ENCODE peak calls at places on chromosomes 11 and 22, in five cellular contexts. One of them, this sample, is unnamed.

GRCh38 chr11:65128182-65129145 is 5.9 kb downstream of the SYVN1 start:
- DNase-seq in mucosa of descending colon: no peak
- DNase-seq in colonic mucosa: no peak
- DNase-seq in activated CD8-positive, alpha-beta memory T cell treated with anti-CD3 and anti-CD28 coated beads, Interleukin-2, amount 10 ng/mL, durations not matched to agents 7 days and 5 days: no peak
- DNase-seq in KBM-7: no peak
- DNase-seq in this sample: no peak

GRCh38 chr22:23849009-23850006 is 8.4 kb upstream of the SLC2A11 start:
- DNase-seq in mucosa of descending colon: peak; percentile 84
- DNase-seq in colonic mucosa: peak; percentile 88
- DNase-seq in activated CD8-positive, alpha-beta memory T cell treated with anti-CD3 and anti-CD28 coated beads, Interleukin-2, amount 10 ng/mL, durations not matched to agents 7 days and 5 days: peak; percentile 89
- DNase-seq in KBM-7: peak; percentile 86
- DNase-seq in this sample: peak; percentile 54

GRCh38 chr11:103406357-103406756 is 297.1 kb downstream of the DYNC2H1 start:
- DNase-seq in mucosa of descending colon: no peak
- DNase-seq in colonic mucosa: no peak
- DNase-seq in activated CD8-positive, alpha-beta memory T cell treated with anti-CD3 and anti-CD28 coated beads, Interleukin-2, amount 10 ng/mL, durations not matched to agents 7 days and 5 days: no peak
- DNase-seq in KBM-7: no peak
- DNase-seq in this sample: no peak

GRCh38 chr22:40401981-40402406 is 31.6 kb downstream of the SGSM3 start:
- DNase-seq in mucosa of descending colon: no peak
- DNase-seq in colonic mucosa: no peak
- DNase-seq in activated CD8-positive, alpha-beta memory T cell treated with anti-CD3 and anti-CD28 coated beads, Interleukin-2, amount 10 ng/mL, durations not matched to agents 7 days and 5 days: no peak
- DNase-seq in KBM-7: no peak
- DNase-seq in this sample: no peak

GRCh38 chr22:50696251-50696798 is 23.7 kb downstream of the SHANK3 start:
- DNase-seq in mucosa of descending colon: peak; percentile 34
- DNase-seq in colonic mucosa: no peak
- DNase-seq in activated CD8-positive, alpha-beta memory T cell treated with anti-CD3 and anti-CD28 coated beads, Interleukin-2, amount 10 ng/mL, durations not matched to agents 7 days and 5 days: no peak
- DNase-seq in KBM-7: no peak
- DNase-seq in this sample: no peak

GRCh38 chr11:57294225-57295131 is 30.3 kb downstream of the TNKS1BP1 start:
- DNase-seq in mucosa of descending colon: no peak
- DNase-seq in colonic mucosa: peak; percentile 66
- DNase-seq in activated CD8-positive, alpha-beta memory T cell treated with anti-CD3 and anti-CD28 coated beads, Interleukin-2, amount 10 ng/mL, durations not matched to agents 7 days and 5 days: no peak
- DNase-seq in KBM-7: no peak
- DNase-seq in this sample: no peak

GRCh38 chr22:48960576-48960975 is 867.1 kb downstream of the BRD1 start:
- DNase-seq in mucosa of descending colon: peak; percentile 3
- DNase-seq in colonic mucosa: no peak
- DNase-seq in activated CD8-positive, alpha-beta memory T cell treated with anti-CD3 and anti-CD28 coated beads, Interleukin-2, amount 10 ng/mL, durations not matched to agents 7 days and 5 days: no peak
- DNase-seq in KBM-7: no peak
- DNase-seq in this sample: no peak

GRCh38 chr11:68164437-68164836 is 43.2 kb upstream of the CHKA start:
- DNase-seq in mucosa of descending colon: no peak
- DNase-seq in colonic mucosa: no peak
- DNase-seq in activated CD8-positive, alpha-beta memory T cell treated with anti-CD3 and anti-CD28 coated beads, Interleukin-2, amount 10 ng/mL, durations not matched to agents 7 days and 5 days: no peak
- DNase-seq in KBM-7: no peak
- DNase-seq in this sample: no peak

GRCh38 chr11:111855506-111855905 is 15.9 kb downstream of the ALG9 start:
- DNase-seq in mucosa of descending colon: no peak
- DNase-seq in colonic mucosa: no peak
- DNase-seq in activated CD8-positive, alpha-beta memory T cell treated with anti-CD3 and anti-CD28 coated beads, Interleukin-2, amount 10 ng/mL, durations not matched to agents 7 days and 5 days: no peak
- DNase-seq in KBM-7: no peak
- DNase-seq in this sample: no peak

GRCh38 chr11:68806931-68807844 is 34.5 kb downstream of the CPT1A start:
- DNase-seq in mucosa of descending colon: no peak
- DNase-seq in colonic mucosa: no peak
- DNase-seq in activated CD8-positive, alpha-beta memory T cell treated with anti-CD3 and anti-CD28 coated beads, Interleukin-2, amount 10 ng/mL, durations not matched to agents 7 days and 5 days: no peak
- DNase-seq in KBM-7: no peak
- DNase-seq in this sample: no peak

GRCh38 chr11:78798567-78799170 is 224.0 kb upstream of the NARS2 start:
- DNase-seq in mucosa of descending colon: peak; percentile 66
- DNase-seq in colonic mucosa: peak; percentile 78
- DNase-seq in activated CD8-positive, alpha-beta memory T cell treated with anti-CD3 and anti-CD28 coated beads, Interleukin-2, amount 10 ng/mL, durations not matched to agents 7 days and 5 days: peak; percentile 48
- DNase-seq in KBM-7: peak; percentile 67
- DNase-seq in this sample: no peak

GRCh38 chr11:77287615-77288273 is 13.7 kb downstream of the GDPD4 start:
- DNase-seq in mucosa of descending colon: no peak
- DNase-seq in colonic mucosa: no peak
- DNase-seq in activated CD8-positive, alpha-beta memory T cell treated with anti-CD3 and anti-CD28 coated beads, Interleukin-2, amount 10 ng/mL, durations not matched to agents 7 days and 5 days: no peak
- DNase-seq in KBM-7: no peak
- DNase-seq in this sample: no peak

GRCh38 chr22:41481131-41481830 is 12.4 kb downstream of the ACO2 start:
- DNase-seq in mucosa of descending colon: no peak
- DNase-seq in colonic mucosa: no peak
- DNase-seq in activated CD8-positive, alpha-beta memory T cell treated with anti-CD3 and anti-CD28 coated beads, Interleukin-2, amount 10 ng/mL, durations not matched to agents 7 days and 5 days: no peak
- DNase-seq in KBM-7: no peak
- DNase-seq in this sample: no peak

GRCh38 chr22:26318975-26319374 is 110.1 kb upstream of the ASPHD2 start:
- DNase-seq in mucosa of descending colon: no peak
- DNase-seq in colonic mucosa: no peak
- DNase-seq in activated CD8-positive, alpha-beta memory T cell treated with anti-CD3 and anti-CD28 coated beads, Interleukin-2, amount 10 ng/mL, durations not matched to agents 7 days and 5 days: no peak
- DNase-seq in KBM-7: no peak
- DNase-seq in this sample: no peak

GRCh38 chr11:12418019-12418611 is 40.7 kb downstream of the PARVA start:
- DNase-seq in mucosa of descending colon: no peak
- DNase-seq in colonic mucosa: no peak
- DNase-seq in activated CD8-positive, alpha-beta memory T cell treated with anti-CD3 and anti-CD28 coated beads, Interleukin-2, amount 10 ng/mL, durations not matched to agents 7 days and 5 days: no peak
- DNase-seq in KBM-7: no peak
- DNase-seq in this sample: no peak

GRCh38 chr11:13376402-13376801 is 86.6 kb downstream of the BTBD10 start:
- DNase-seq in mucosa of descending colon: no peak
- DNase-seq in colonic mucosa: no peak
- DNase-seq in activated CD8-positive, alpha-beta memory T cell treated with anti-CD3 and anti-CD28 coated beads, Interleukin-2, amount 10 ng/mL, durations not matched to agents 7 days and 5 days: no peak
- DNase-seq in KBM-7: no peak
- DNase-seq in this sample: no peak

GRCh38 chr11:72328366-72329224 is 84.6 kb upstream of the PHOX2A start:
- DNase-seq in mucosa of descending colon: no peak
- DNase-seq in colonic mucosa: no peak
- DNase-seq in activated CD8-positive, alpha-beta memory T cell treated with anti-CD3 and anti-CD28 coated beads, Interleukin-2, amount 10 ng/mL, durations not matched to agents 7 days and 5 days: peak; percentile 62
- DNase-seq in KBM-7: no peak
- DNase-seq in this sample: no peak

GRCh38 chr11:102598272-102598671 is 26.9 kb downstream of the MMP20 start:
- DNase-seq in mucosa of descending colon: no peak
- DNase-seq in colonic mucosa: no peak
- DNase-seq in activated CD8-positive, alpha-beta memory T cell treated with anti-CD3 and anti-CD28 coated beads, Interleukin-2, amount 10 ng/mL, durations not matched to agents 7 days and 5 days: no peak
- DNase-seq in KBM-7: no peak
- DNase-seq in this sample: no peak

GRCh38 chr11:89436071-89436470 is 55.1 kb downstream of the NOX4 start:
- DNase-seq in mucosa of descending colon: no peak
- DNase-seq in colonic mucosa: no peak
- DNase-seq in activated CD8-positive, alpha-beta memory T cell treated with anti-CD3 and anti-CD28 coated beads, Interleukin-2, amount 10 ng/mL, durations not matched to agents 7 days and 5 days: no peak
- DNase-seq in KBM-7: no peak
- DNase-seq in this sample: no peak

GRCh38 chr11:16801288-16801980 is 63.0 kb downstream of the C11orf58 start:
- DNase-seq in mucosa of descending colon: no peak
- DNase-seq in colonic mucosa: no peak
- DNase-seq in activated CD8-positive, alpha-beta memory T cell treated with anti-CD3 and anti-CD28 coated beads, Interleukin-2, amount 10 ng/mL, durations not matched to agents 7 days and 5 days: no peak
- DNase-seq in KBM-7: no peak
- DNase-seq in this sample: no peak

GRCh38 chr22:27512283-27512761 is 289.2 kb downstream of the MN1 start:
- DNase-seq in mucosa of descending colon: peak; percentile 57
- DNase-seq in colonic mucosa: peak; percentile 39
- DNase-seq in activated CD8-positive, alpha-beta memory T cell treated with anti-CD3 and anti-CD28 coated beads, Interleukin-2, amount 10 ng/mL, durations not matched to agents 7 days and 5 days: no peak
- DNase-seq in KBM-7: peak; percentile 9
- DNase-seq in this sample: no peak

GRCh38 chr22:28141614-28142013 is 222.6 kb upstream of the PITPNB start:
- DNase-seq in mucosa of descending colon: no peak
- DNase-seq in colonic mucosa: no peak
- DNase-seq in activated CD8-positive, alpha-beta memory T cell treated with anti-CD3 and anti-CD28 coated beads, Interleukin-2, amount 10 ng/mL, durations not matched to agents 7 days and 5 days: no peak
- DNase-seq in KBM-7: no peak
- DNase-seq in this sample: no peak

GRCh38 chr11:68855205-68855978 is 13.7 kb upstream of the CPT1A start:
- DNase-seq in mucosa of descending colon: peak; percentile 80
- DNase-seq in colonic mucosa: peak; percentile 58
- DNase-seq in activated CD8-positive, alpha-beta memory T cell treated with anti-CD3 and anti-CD28 coated beads, Interleukin-2, amount 10 ng/mL, durations not matched to agents 7 days and 5 days: no peak
- DNase-seq in KBM-7: peak; percentile 60
- DNase-seq in this sample: no peak

GRCh38 chr11:117314840-117315239 is 1.2 kb downstream of the BACE1 start:
- DNase-seq in mucosa of descending colon: no peak
- DNase-seq in colonic mucosa: no peak
- DNase-seq in activated CD8-positive, alpha-beta memory T cell treated with anti-CD3 and anti-CD28 coated beads, Interleukin-2, amount 10 ng/mL, durations not matched to agents 7 days and 5 days: no peak
- DNase-seq in KBM-7: peak; percentile 62
- DNase-seq in this sample: no peak

GRCh38 chr11:819129-819931 is 616 bp downstream of the PNPLA2 start:
- DNase-seq in mucosa of descending colon: peak; percentile 96
- DNase-seq in colonic mucosa: peak; percentile 94
- DNase-seq in activated CD8-positive, alpha-beta memory T cell treated with anti-CD3 and anti-CD28 coated beads, Interleukin-2, amount 10 ng/mL, durations not matched to agents 7 days and 5 days: peak; percentile 94
- DNase-seq in KBM-7: peak; percentile 80
- DNase-seq in this sample: peak; percentile 85

GRCh38 chr11:116515666-116516184 is 257.1 kb downstream of the BUD13 start:
- DNase-seq in mucosa of descending colon: no peak
- DNase-seq in colonic mucosa: peak; percentile 24
- DNase-seq in activated CD8-positive, alpha-beta memory T cell treated with anti-CD3 and anti-CD28 coated beads, Interleukin-2, amount 10 ng/mL, durations not matched to agents 7 days and 5 days: peak; percentile 12
- DNase-seq in KBM-7: no peak
- DNase-seq in this sample: no peak

GRCh38 chr11:61671527-61671926 is 8.7 kb upstream of the DAGLA start:
- DNase-seq in mucosa of descending colon: no peak
- DNase-seq in colonic mucosa: peak; percentile 64
- DNase-seq in activated CD8-positive, alpha-beta memory T cell treated with anti-CD3 and anti-CD28 coated beads, Interleukin-2, amount 10 ng/mL, durations not matched to agents 7 days and 5 days: no peak
- DNase-seq in KBM-7: peak; percentile 48
- DNase-seq in this sample: no peak